ENCODE peak calls at places on chromosomes 5 and 9, in eight cellular contexts. N is KBM-7; K is GM13976; S is endothelial cell; W is AG08396; I is CD8-positive, alpha-beta T cell; L is EL; Y is posterior cingulate gyrus. C is an unnamed sample.

GRCh38 chr5:123170816-123171345 is 81.8 kb downstream of the PRDM6 start:
- DNase-seq in N (no peak), K (no peak), S (no peak), W (no peak), I (no peak), L (no peak), Y (no peak), C (no peak)

GRCh38 chr9:127059030-127059429 is 63.4 kb downstream of the ANGPTL2 start:
- DNase-seq in N (no peak), K (no peak), S (no peak), W (no peak), I (no peak), L (no peak), Y (no peak), C (no peak)

GRCh38 chr5:5141625-5142527 is 1.7 kb downstream of the ADAMTS16 start:
- DNase-seq in N (peak; percentile 58), K (peak; percentile 53), S (peak; percentile 52), W (peak; percentile 55), I (no peak), L (peak; percentile 70), Y (peak; percentile 36), C (peak; percentile 16)

GRCh38 chr5:147479431-147479830 is 30.4 kb downstream of the DPYSL3 start:
- DNase-seq in N (peak; percentile 58), K (peak; percentile 18), S (no peak), W (no peak), I (no peak), L (no peak), Y (no peak), C (no peak)

GRCh38 chr9:16085167-16085718 is 532.4 kb downstream of the CCDC171 start:
- DNase-seq in N (no peak), K (no peak), S (no peak), W (no peak), I (no peak), L (no peak), Y (no peak), C (no peak)

GRCh38 chr5:39417979-39418378 is 6.8 kb downstream of the DAB2 start:
- DNase-seq in N (no peak), K (no peak), S (no peak), W (no peak), I (no peak), L (no peak), Y (no peak), C (no peak)

GRCh38 chr5:55226027-55226933 is 835 bp downstream of the MCIDAS start:
- DNase-seq in N (peak; percentile 93), K (peak; percentile 82), S (peak; percentile 72), W (peak; percentile 61), I (peak; percentile 51), L (peak; percentile 81), Y (no peak), C (peak; percentile 80)

GRCh38 chr5:32578362-32578761 is 7.0 kb upstream of the SUB1 start:
- DNase-seq in N (no peak), K (no peak), S (no peak), W (no peak), I (no peak), L (no peak), Y (no peak), C (no peak)

GRCh38 chr5:107526-107925 is 15.6 kb downstream of the PLEKHG4B start:
- DNase-seq in N (no peak), K (no peak), S (no peak), W (no peak), I (no peak), L (no peak), Y (no peak), C (no peak)

GRCh38 chr9:97993000-97993399 is 9.9 kb downstream of the ANP32B start:
- DNase-seq in N (peak; percentile 77), K (no peak), S (no peak), W (no peak), I (no peak), L (no peak), Y (no peak), C (no peak)

GRCh38 chr5:177426566-177427210 is at the start of gene GRK6:
- DNase-seq in N (peak; percentile 28), K (peak; percentile 67), S (no peak), W (no peak), I (peak; percentile 84), L (peak; percentile 40), Y (no peak), C (peak; percentile 65)